ENCODE peak calls at places on chromosomes 7 and 10, in five cellular contexts. P is naive thymus-derived CD4-positive, alpha-beta T cell; N is cardiac muscle cell; S is right cardiac atrium; L is CD4-positive, alpha-beta memory T cell. H is an unnamed sample.

GRCh38 chr10:63504145-63504881 is 16.9 kb upstream of the REEP3 start:
- DNase-seq in L (no peak), P (no peak), S (no peak), N (no peak), H (no peak)

GRCh38 chr10:115833119-115833518 is 439.9 kb downstream of the GFRA1 start:
- DNase-seq in S (no peak), N (no peak), P (no peak), L (no peak), H (no peak)

GRCh38 chr7:152893801-152894294 is 134.3 kb downstream of the ACTR3B start:
- DNase-seq in N (no peak), P (no peak), L (no peak), S (no peak), H (no peak)

GRCh38 chr7:95840953-95841950 is 68.9 kb downstream of the DYNC1I1 start:
- DNase-seq in S (no peak), P (no peak), N (peak), L (no peak), H (no peak)

GRCh38 chr7:76155938-76156337 is 45.8 kb upstream of the SRRM3 start:
- DNase-seq in L (no peak), S (peak), P (no peak), N (no peak), H (peak)

GRCh38 chr10:61125560-61126250 is 181.7 kb upstream of the RHOBTB1 start:
- DNase-seq in N (no peak), S (no peak), L (no peak), P (no peak), H (no peak)

GRCh38 chr10:57300718-57301117 is 939.7 kb upstream of the ZWINT start:
- DNase-seq in L (no peak), P (no peak), N (no peak), S (no peak), H (no peak)

GRCh38 chr7:114662002-114662677 is 247.5 kb downstream of the FOXP2 start:
- DNase-seq in L (no peak), N (no peak), S (no peak), P (no peak), H (no peak)

GRCh38 chr10:15472431-15473400 is 101.6 kb upstream of the FAM171A1 start:
- DNase-seq in L (no peak), P (no peak), N (no peak), S (no peak), H (no peak)

GRCh38 chr10:59536151-59536550 is 173.5 kb downstream of the SLC16A9 start:
- DNase-seq in N (no peak), L (no peak), P (no peak), S (no peak), H (no peak)

GRCh38 chr7:573496-574295 is 54.0 kb upstream of the PDGFA start:
- DNase-seq in L (no peak), P (no peak), N (no peak), S (peak), H (no peak)

GRCh38 chr7:577278-577665 is 57.6 kb upstream of the PDGFA start:
- DNase-seq in L (no peak), P (no peak), S (peak), N (no peak), H (no peak)

GRCh38 chr7:576524-577277 is 57.1 kb upstream of the PDGFA start:
- DNase-seq in S (peak), P (no peak), N (no peak), L (no peak), H (no peak)

GRCh38 chr7:574661-575395 is 55.2 kb upstream of the PDGFA start:
- DNase-seq in N (no peak), L (no peak), P (no peak), S (peak), H (no peak)

GRCh38 chr7:575425-576366 is 56.0 kb upstream of the PDGFA start:
- DNase-seq in N (no peak), L (no peak), S (peak), P (no peak), H (no peak)
- H3K27ac ChIP-seq in N (no peak), L (no peak), S (no peak), P (no peak), H (no peak)

GRCh38 chr10:94546058-94546595 is 539 bp downstream of the HELLS start:
- DNase-seq in L (peak), S (no peak), P (no peak), N (peak), H (no peak)

GRCh38 chr10:94549221-94549620 is 3.6 kb downstream of the HELLS start:
- DNase-seq in P (no peak), L (no peak), N (no peak), S (no peak), H (no peak)

GRCh38 chr10:94546616-94547175 is 1.1 kb downstream of the HELLS start:
- DNase-seq in N (no peak), P (no peak), S (no peak), L (no peak), H (no peak)

DNA sequence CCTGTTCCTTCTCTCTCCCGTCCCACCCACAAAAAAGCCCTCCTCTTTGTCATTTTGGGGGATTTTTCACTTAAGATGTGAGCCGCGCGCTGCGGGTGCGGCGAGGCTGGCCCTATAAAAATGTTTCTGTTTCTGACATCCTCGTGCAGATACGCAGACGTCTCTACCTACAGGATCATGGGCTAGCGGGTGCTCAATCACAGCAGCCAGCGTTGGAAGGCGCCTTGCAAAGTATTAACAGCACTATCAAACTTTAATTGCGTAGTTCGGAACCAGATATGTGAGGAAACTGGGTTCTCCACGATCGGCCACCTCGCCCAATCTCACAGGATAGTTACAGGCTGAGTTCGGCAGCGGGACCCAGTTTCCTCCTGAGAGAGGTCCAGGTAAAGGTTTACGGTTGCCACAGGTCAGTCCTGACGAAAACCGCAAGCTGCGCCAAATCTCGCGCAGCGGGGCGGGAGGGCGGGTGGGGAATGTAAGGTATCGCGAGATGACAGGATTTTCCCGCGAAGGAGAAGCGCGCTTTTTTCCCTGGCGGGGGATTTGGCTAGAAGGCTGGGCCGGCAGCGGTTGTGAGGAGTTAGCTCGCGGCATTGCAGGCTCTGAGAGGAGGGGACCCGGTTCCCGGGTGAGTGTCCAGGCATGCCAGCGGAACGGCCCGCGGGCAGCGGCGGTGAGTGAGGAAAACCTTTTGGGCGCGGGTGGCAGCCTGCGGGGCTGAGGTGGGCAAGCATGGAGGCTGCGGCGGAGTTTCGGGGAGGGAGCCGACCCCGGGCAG is at the start of gene HELLS:
- DNase-seq in S (peak), L (peak), P (peak), N (peak), H (peak)
- H3K27ac ChIP-seq in S (peak), L (peak), P (peak), N (peak), H (no peak)

GRCh38 chr7:151810434-151811232 is 66.3 kb downstream of the PRKAG2 start:
- DNase-seq in L (no peak), P (no peak), S (no peak), N (no peak), H (no peak)

GRCh38 chr7:151809864-151810170 is 67.1 kb downstream of the PRKAG2 start:
- DNase-seq in P (no peak), S (no peak), N (no peak), L (no peak), H (no peak)

GRCh38 chr7:151808296-151809155 is 68.4 kb downstream of the PRKAG2 start:
- DNase-seq in N (no peak), L (no peak), P (no peak), S (no peak), H (no peak)

GRCh38 chr7:151807876-151808275 is 69.0 kb downstream of the PRKAG2 start:
- DNase-seq in N (no peak), L (no peak), S (no peak), P (no peak), H (no peak)

DNA sequence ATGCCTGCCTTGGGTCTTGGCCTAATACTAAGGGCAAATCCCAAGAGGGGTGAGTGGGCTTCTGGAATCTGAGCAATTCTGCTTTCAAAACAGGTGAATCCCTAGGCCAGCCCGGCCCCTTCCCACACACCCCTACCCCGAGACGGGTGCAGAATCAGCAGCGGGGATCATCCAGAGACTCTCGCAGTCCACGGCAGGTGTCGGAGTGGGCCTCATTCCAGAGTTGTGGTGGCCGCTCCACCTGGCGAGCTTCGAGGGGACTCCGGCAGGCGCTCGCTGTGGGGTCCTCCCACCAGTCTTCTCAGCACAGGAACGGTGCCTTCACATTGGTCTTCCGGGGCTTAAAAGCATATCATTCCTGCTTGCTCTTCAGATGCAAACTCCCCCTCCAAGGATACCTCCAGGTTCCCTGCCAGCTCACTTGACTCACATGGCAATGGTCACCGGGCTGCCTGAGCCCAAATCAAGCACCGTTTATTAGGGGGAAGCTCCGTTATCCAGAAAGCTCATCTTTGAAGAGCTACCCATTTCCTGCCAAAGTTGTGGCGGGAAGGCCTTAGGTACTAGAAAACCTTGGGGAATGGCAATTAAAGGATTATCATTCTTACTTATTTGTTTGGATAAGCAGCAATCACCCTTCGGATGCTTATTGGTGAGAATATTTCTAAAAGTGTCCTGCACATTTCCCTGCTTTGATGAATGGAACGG is 67.6 kb downstream of the PRKAG2 start:
- DNase-seq in L (no peak), S (no peak), N (no peak), P (no peak), H (no peak)
- H3K27ac ChIP-seq in L (no peak), S (no peak), N (no peak), P (no peak), H (no peak)

DNA sequence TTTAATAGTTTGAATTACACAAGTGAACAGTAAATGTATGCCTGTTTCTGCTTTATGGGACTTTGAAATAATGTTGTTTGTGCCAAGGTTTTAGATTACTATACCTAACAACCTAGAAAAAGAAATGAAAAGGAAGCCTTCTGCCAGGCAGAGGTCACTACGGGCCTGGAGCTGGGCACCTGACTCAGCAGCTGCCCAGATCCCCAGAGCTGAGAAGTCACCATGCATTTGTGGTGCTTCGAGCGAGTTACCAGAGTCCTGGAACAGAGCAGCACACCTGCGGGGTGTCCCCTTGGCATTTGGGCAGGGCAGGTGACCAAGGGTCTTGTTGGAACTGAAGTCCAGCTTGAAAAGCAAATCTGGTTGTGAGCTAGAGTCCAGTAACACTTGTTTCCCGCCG is 25.5 kb downstream of the EGFR start:
- DNase-seq in P (no peak), S (no peak), N (no peak), L (no peak), H (no peak)
- H3K27ac ChIP-seq in P (no peak), S (no peak), N (no peak), L (no peak), H (no peak)

GRCh38 chr10:100204370-100204769 is 18.5 kb upstream of the ERLIN1 start:
- DNase-seq in N (no peak), S (no peak), P (no peak), L (peak), H (no peak)

GRCh38 chr10:100208271-100208670 is 21.1 kb downstream of the CHUK start:
- DNase-seq in S (no peak), L (no peak), P (no peak), N (no peak), H (no peak)

GRCh38 chr10:100209303-100209702 is 20.1 kb downstream of the CHUK start:
- DNase-seq in N (no peak), S (no peak), P (no peak), L (no peak), H (no peak)
- H3K27ac ChIP-seq in N (peak), S (no peak), P (no peak), L (no peak), H (no peak)

GRCh38 chr10:5078781-5079180 is 15.4 kb upstream of the AKR1C3 start:
- DNase-seq in L (no peak), P (no peak), N (no peak), S (no peak), H (no peak)
- H3K27ac ChIP-seq in L (no peak), P (no peak), N (no peak), S (no peak), H (no peak)

GRCh38 chr7:22364910-22365309 is 8.0 kb upstream of the RAPGEF5 start:
- DNase-seq in L (no peak), P (no peak), S (no peak), N (no peak), H (no peak)

GRCh38 chr7:22364023-22364422 is 7.1 kb upstream of the RAPGEF5 start:
- DNase-seq in L (no peak), N (no peak), S (no peak), P (no peak), H (no peak)

GRCh38 chr7:22361795-22362194 is 4.8 kb upstream of the RAPGEF5 start:
- DNase-seq in L (no peak), N (no peak), P (no peak), S (no peak), H (no peak)

GRCh38 chr7:22359156-22359697 is 2.3 kb upstream of the RAPGEF5 start:
- DNase-seq in P (no peak), N (no peak), L (no peak), S (no peak), H (no peak)

GRCh38 chr7:22361320-22361719 is 4.4 kb upstream of the RAPGEF5 start:
- DNase-seq in P (no peak), S (no peak), L (no peak), N (no peak), H (no peak)
- H3K27ac ChIP-seq in P (no peak), S (no peak), L (no peak), N (no peak), H (no peak)

DNA sequence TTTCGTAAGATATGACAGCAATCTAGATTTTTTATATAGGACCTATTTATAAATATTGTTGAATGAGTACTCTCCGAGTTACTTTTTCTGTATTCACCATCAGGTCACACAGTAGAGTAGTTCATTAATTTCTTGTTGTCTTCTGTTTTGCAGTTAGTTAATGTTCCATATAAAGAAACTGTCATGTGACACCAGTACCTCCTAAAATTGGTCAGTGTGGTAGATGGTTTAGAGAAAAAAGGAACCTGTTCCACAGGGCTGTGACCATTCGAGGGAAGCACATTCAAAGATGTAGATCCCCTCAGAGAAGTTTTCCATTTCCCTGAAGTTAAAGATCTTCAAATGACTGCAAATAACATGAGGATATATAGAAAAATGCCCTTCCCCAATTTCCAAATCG is 45.6 kb downstream of the PRPF18 start:
- DNase-seq in L (no peak), N (no peak), S (no peak), P (no peak), H (no peak)
- H3K27ac ChIP-seq in L (no peak), N (no peak), S (peak), P (no peak), H (peak)

GRCh38 chr10:594584-595270 is 94.7 kb downstream of the DIP2C start:
- DNase-seq in N (no peak), S (no peak), L (no peak), P (no peak), H (no peak)
- H3K27ac ChIP-seq in N (no peak), S (no peak), L (no peak), P (no peak), H (no peak)

GRCh38 chr10:70458329-70459060 is 17.0 kb upstream of the NODAL start:
- DNase-seq in S (peak), P (no peak), L (no peak), N (peak), H (peak)
- H3K27ac ChIP-seq in S (peak), P (no peak), L (no peak), N (no peak), H (peak)

H was measured in heart right ventricle.